ENCODE peak calls at places on chromosomes 1 and 21, in six cellular contexts. B is WTC11, E is transverse colon, F is neural crest cell, P is heart right ventricle, V is HFFc6. M is an unnamed sample.

GRCh38 chr1:172654535-172654934 is 4.4 kb upstream of the FASLG start:
- DNase-seq in B (no peak), P (no peak), E (no peak), V (peak), F (no peak), M (no peak)

GRCh38 chr1:221097479-221098281 is 218.4 kb downstream of the HLX start:
- DNase-seq in F (no peak), E (no peak), V (peak), B (no peak), P (no peak), M (no peak)

GRCh38 chr1:155166373-155167165 is 6.5 kb downstream of the KRTCAP2 start:
- DNase-seq in F (no peak), E (peak), B (peak), P (peak), V (no peak), M (no peak)

GRCh38 chr1:93120614-93121013 is 41.5 kb downstream of the MTF2 start:
- DNase-seq in V (no peak), F (no peak), B (no peak), E (no peak), P (no peak), M (no peak)

GRCh38 chr1:3673381-3674099 is 21.2 kb downstream of the TP73 start:
- DNase-seq in B (peak), V (no peak), E (no peak), P (peak), F (no peak), M (no peak)

GRCh38 chr1:230188826-230189225 is 121.8 kb downstream of the GALNT2 start:
- DNase-seq in B (no peak), E (no peak), F (no peak), V (no peak), P (no peak), M (no peak)

GRCh38 chr1:81699234-81699633 is 101.5 kb upstream of the ADGRL2 start:
- DNase-seq in B (no peak), F (no peak), P (no peak), E (no peak), V (peak), M (no peak)

GRCh38 chr1:151485685-151486255 is 25.4 kb upstream of the CGN start:
- DNase-seq in E (no peak), V (no peak), P (no peak), F (no peak), B (peak), M (no peak)

GRCh38 chr1:68188644-68189340 is 43.5 kb downstream of the WLS start:
- DNase-seq in V (peak), B (no peak), E (no peak), F (no peak), P (no peak), M (no peak)

GRCh38 chr1:176880954-176881595 is 283.4 kb downstream of the ASTN1 start:
- DNase-seq in E (peak), B (peak), V (peak), P (peak), F (peak), M (no peak)

GRCh38 chr1:58986996-58987767 is 203.3 kb upstream of the JUN start:
- DNase-seq in P (no peak), F (no peak), E (no peak), B (no peak), V (no peak), M (no peak)

GRCh38 chr1:182484531-182485257 is 34.7 kb downstream of the RGSL1 start:
- DNase-seq in P (no peak), F (no peak), E (no peak), V (no peak), B (peak), M (peak)

GRCh38 chr21:25283720-25284119 is 323.6 kb downstream of the MRPL39 start:
- DNase-seq in V (peak), B (no peak), F (no peak), E (no peak), P (no peak), M (no peak)

GRCh38 chr1:221759436-221759835 is 17.5 kb upstream of the DUSP10 start:
- DNase-seq in P (no peak), B (no peak), V (no peak), E (no peak), F (no peak), M (no peak)

GRCh38 chr1:10641976-10642375 is 154.5 kb downstream of the CASZ1 start:
- DNase-seq in B (no peak), F (no peak), E (no peak), P (no peak), V (no peak), M (no peak)

GRCh38 chr1:15965228-15965767 is 10.6 kb downstream of the ZBTB17 start:
- DNase-seq in E (no peak), P (no peak), F (no peak), B (no peak), V (peak), M (no peak)

GRCh38 chr1:214801191-214801590 is 198.2 kb downstream of the CENPF start:
- DNase-seq in P (no peak), E (no peak), F (no peak), V (peak), B (no peak), M (no peak)

GRCh38 chr1:19445417-19446342 is 39.7 kb downstream of the CAPZB start:
- DNase-seq in B (peak), V (no peak), P (peak), E (no peak), F (no peak), M (no peak)

GRCh38 chr1:179719272-179719671 is 23.8 kb upstream of the FAM163A start:
- DNase-seq in F (no peak), B (no peak), P (no peak), E (no peak), V (no peak), M (no peak)

GRCh38 chr21:42463861-42464515 is 32.0 kb downstream of the RSPH1 start:
- DNase-seq in P (no peak), B (peak), F (no peak), V (no peak), E (peak), M (peak)

GRCh38 chr1:14733053-14733778 is 134.7 kb downstream of the KAZN start:
- DNase-seq in E (no peak), B (peak), P (no peak), V (no peak), F (peak), M (no peak)

GRCh38 chr1:12069616-12070244 is 6.6 kb downstream of the TNFRSF8 start:
- DNase-seq in P (no peak), E (no peak), V (no peak), B (no peak), F (no peak), M (no peak)

GRCh38 chr1:11156958-11157357 is 32.2 kb upstream of the ANGPTL7 start:
- DNase-seq in F (no peak), B (no peak), V (no peak), P (no peak), E (no peak), M (no peak)

DNA sequence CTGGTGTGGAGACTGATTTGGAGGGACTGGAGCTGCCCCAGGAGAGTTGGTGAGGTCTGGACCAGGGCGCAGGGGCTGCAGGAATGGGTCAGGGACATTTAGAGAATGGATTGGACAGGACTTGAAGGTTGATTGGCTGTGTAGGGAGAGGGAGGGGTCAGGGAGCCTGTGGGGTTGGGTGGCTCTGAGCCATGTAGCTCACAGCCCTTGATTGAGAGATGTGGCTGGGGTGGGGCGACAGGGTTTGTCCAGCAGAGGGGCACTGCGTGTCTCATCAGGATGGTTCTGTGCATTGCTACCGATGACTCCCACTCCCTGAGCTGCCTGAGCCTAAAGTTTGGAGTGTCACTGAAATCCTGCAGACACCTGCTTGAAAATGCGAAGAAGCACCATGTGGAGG is 12.1 kb downstream of the AZIN2 start:
- DNase-seq in B (peak), E (no peak), F (no peak), P (no peak), V (no peak), M (no peak)
- TF ChIP-seq CTCF in B (no peak), E (no peak), F (no peak), P (no peak), V (peak), M (no peak)

GRCh38 chr1:113170519-113170918 is 97.5 kb downstream of the LRIG2 start:
- DNase-seq in B (no peak), E (no peak), V (no peak), F (no peak), P (no peak), M (no peak)
- TF ChIP-seq CTCF in B (no peak), E (no peak), V (no peak), F (no peak), P (no peak), M (no peak)

DNA sequence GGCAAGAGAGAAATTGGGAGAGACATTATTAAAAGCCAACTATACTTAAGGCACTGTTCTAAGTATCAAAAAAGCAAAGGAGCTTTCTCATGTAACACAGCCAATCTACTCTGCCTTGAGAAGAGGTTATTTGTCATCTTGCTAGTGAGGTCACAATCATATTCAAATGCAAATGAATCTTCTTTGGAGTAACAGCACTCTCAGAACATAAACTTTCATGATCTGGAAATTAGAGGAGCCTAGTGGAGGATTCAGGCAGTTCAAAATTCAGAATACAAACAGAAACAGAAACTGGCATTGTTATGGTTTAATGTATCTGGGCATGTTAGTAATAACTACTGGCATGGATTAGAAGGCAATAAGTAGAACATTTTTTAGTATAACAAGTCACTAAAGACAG is 57.4 kb downstream of the ARID4B start:
- DNase-seq in P (no peak), V (peak), B (no peak), F (no peak), E (no peak), M (no peak)
- TF ChIP-seq CTCF in P (no peak), V (no peak), B (no peak), F (peak), E (no peak), M (no peak)

GRCh38 chr1:30601316-30602085 is 121.9 kb downstream of the MATN1 start:
- DNase-seq in P (no peak), B (no peak), F (no peak), V (no peak), E (no peak), M (no peak)
- TF ChIP-seq CTCF in P (no peak), B (no peak), F (no peak), V (no peak), E (no peak), M (no peak)

GRCh38 chr1:7576946-7577657 is 194.0 kb upstream of the VAMP3 start:
- DNase-seq in F (no peak), V (no peak), E (no peak), P (no peak), B (peak), M (no peak)
- TF ChIP-seq CTCF in F (peak), V (peak), E (no peak), P (peak), B (no peak), M (no peak)

DNA sequence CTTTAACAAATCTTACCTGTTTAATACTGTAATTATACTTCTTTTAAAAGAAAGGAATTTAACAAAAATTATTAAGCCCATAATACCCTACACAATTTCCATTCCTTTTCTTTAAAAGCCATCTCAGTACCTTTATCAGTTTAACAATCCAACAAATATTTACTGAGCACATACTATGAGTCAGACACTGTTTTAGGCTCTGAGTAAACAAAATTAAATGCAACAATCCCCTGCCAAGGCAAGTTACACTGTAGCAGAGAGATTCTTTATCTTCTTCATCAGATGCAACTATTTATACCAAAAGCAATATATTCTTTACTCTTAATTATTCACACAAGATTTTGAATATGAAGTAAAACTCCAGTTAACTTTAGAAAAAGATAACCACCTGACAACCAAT is 12.0 kb downstream of the DENND1B start:
- DNase-seq in P (no peak), E (no peak), F (no peak), B (no peak), V (peak), M (no peak)
- TF ChIP-seq CTCF in P (no peak), E (no peak), F (no peak), B (no peak), V (no peak), M (no peak)

DNA sequence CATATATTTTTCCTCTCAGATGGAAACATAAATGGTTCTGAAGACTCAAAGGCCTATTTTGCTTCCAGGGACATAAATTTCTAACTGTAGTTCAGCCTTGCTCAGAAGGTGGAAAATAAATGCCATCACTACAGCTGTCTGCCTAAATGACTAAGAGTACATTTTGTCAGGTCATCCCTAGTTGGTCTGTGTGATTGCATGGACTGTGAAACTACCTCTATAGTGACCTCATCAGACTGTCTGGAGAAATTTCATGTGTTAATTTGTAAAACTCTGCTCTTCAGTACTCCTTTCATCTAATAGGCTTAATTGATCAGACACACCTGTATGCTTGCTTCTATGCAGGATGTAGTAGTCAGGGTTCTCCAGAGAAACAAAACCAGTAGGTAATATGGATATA is 886.9 kb downstream of the AMY1C start:
- DNase-seq in F (no peak), V (no peak), E (no peak), P (no peak), B (no peak), M (no peak)
- TF ChIP-seq CTCF in F (no peak), V (no peak), E (no peak), P (no peak), B (no peak), M (no peak)

GRCh38 chr1:53180226-53180625 is 16.4 kb upstream of the CPT2 start:
- DNase-seq in B (no peak), E (no peak), P (no peak), F (no peak), V (no peak), M (no peak)

GRCh38 chr1:53172751-53173498 is 23.7 kb upstream of the CPT2 start:
- DNase-seq in E (peak), P (no peak), V (peak), B (no peak), F (no peak), M (no peak)

GRCh38 chr1:53180951-53181350 is 15.7 kb upstream of the CPT2 start:
- DNase-seq in V (no peak), F (no peak), E (no peak), B (no peak), P (no peak), M (no peak)

GRCh38 chr1:53175302-53175913 is 21.2 kb upstream of the CPT2 start:
- DNase-seq in V (no peak), E (no peak), P (no peak), B (no peak), F (no peak), M (no peak)

GRCh38 chr1:53176452-53177344 is 19.9 kb upstream of the CPT2 start:
- DNase-seq in V (no peak), B (no peak), E (peak), P (peak), F (no peak), M (no peak)
- TF ChIP-seq CTCF in V (peak), B (no peak), E (no peak), P (peak), F (no peak), M (no peak)

DNA sequence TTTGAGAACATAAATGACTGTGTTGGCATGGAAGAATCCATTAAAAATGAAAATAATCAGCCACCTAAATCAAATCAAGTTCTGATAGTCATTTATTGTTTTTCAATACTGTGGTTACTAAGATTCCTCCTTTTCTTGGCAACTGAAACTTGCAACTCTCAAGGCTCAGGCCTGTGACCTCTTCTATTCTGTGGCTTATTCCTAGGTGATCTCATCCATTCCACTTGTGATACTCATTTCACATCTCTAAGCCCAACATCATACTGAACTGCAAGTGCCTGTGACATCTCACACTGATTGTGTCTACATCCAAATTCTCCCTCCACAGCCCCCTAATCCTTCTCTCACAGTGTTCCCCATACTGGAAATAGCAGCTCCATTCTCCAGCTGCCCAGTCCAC is 4.8 kb upstream of the ST6GALNAC5 start:
- DNase-seq in E (no peak), V (peak), P (no peak), B (no peak), F (no peak), M (no peak)
- TF ChIP-seq CTCF in E (no peak), V (no peak), P (no peak), B (no peak), F (no peak), M (no peak)

GRCh38 chr1:193069748-193070394 is 10.5 kb downstream of the RO60 start:
- DNase-seq in V (peak), E (no peak), P (no peak), B (peak), F (no peak), M (no peak)
- TF ChIP-seq CTCF in V (peak), E (no peak), P (no peak), B (peak), F (peak), M (no peak)

M was measured in activated B cell treated with CpG ODN at 0.5 μM for 24 hours.